ENCODE peak calls at places on chromosomes 6 and 20, in nine cellular contexts. One of them, this sample, is unnamed.

GRCh38 chr6:15387118-15387517 is 141.2 kb downstream of the JARID2 start:
- DNase-seq in upper lobe of right lung: no peak
- DNase-seq in adrenal gland: no peak
- DNase-seq in RPMI7951: peak; percentile 54
- DNase-seq in H7: no peak
- DNase-seq in breast epithelium: no peak
- DNase-seq in activated T-cell treated with anti-CD3 and anti-CD28 coated beads for 1 hour: no peak
- DNase-seq in activated naive CD8-positive, alpha-beta T cell treated with anti-CD3 and anti-CD28 coated beads, Interleukin-2, amount 50 U/mL, for 24 hours: no peak
- DNase-seq in mesothelial cell of epicardium: no peak
- DNase-seq in this sample: no peak

GRCh38 chr6:125913864-125914351 is 42.7 kb upstream of the HINT3 start:
- DNase-seq in upper lobe of right lung: no peak
- DNase-seq in adrenal gland: peak; percentile 52
- DNase-seq in RPMI7951: peak; percentile 95
- DNase-seq in H7: no peak
- DNase-seq in breast epithelium: no peak
- DNase-seq in activated T-cell treated with anti-CD3 and anti-CD28 coated beads for 1 hour: no peak
- DNase-seq in activated naive CD8-positive, alpha-beta T cell treated with anti-CD3 and anti-CD28 coated beads, Interleukin-2, amount 50 U/mL, for 24 hours: no peak
- DNase-seq in mesothelial cell of epicardium: no peak
- DNase-seq in this sample: peak; percentile 99

GRCh38 chr6:101582786-101583185 is 189.3 kb downstream of the GRIK2 start:
- DNase-seq in upper lobe of right lung: no peak
- DNase-seq in adrenal gland: no peak
- DNase-seq in RPMI7951: no peak
- DNase-seq in H7: no peak
- DNase-seq in breast epithelium: no peak
- DNase-seq in activated T-cell treated with anti-CD3 and anti-CD28 coated beads for 1 hour: no peak
- DNase-seq in activated naive CD8-positive, alpha-beta T cell treated with anti-CD3 and anti-CD28 coated beads, Interleukin-2, amount 50 U/mL, for 24 hours: no peak
- DNase-seq in mesothelial cell of epicardium: no peak
- DNase-seq in this sample: no peak

GRCh38 chr6:165654144-165654543 is 8.9 kb downstream of the PDE10A start:
- DNase-seq in upper lobe of right lung: no peak
- DNase-seq in adrenal gland: no peak
- DNase-seq in RPMI7951: no peak
- DNase-seq in H7: no peak
- DNase-seq in breast epithelium: no peak
- DNase-seq in activated T-cell treated with anti-CD3 and anti-CD28 coated beads for 1 hour: no peak
- DNase-seq in activated naive CD8-positive, alpha-beta T cell treated with anti-CD3 and anti-CD28 coated beads, Interleukin-2, amount 50 U/mL, for 24 hours: no peak
- DNase-seq in mesothelial cell of epicardium: no peak
- DNase-seq in this sample: no peak

GRCh38 chr20:3616250-3616649 is 46.9 kb downstream of the GFRA4 start:
- DNase-seq in upper lobe of right lung: peak; percentile 87
- DNase-seq in adrenal gland: no peak
- DNase-seq in RPMI7951: no peak
- DNase-seq in H7: peak; percentile 33
- DNase-seq in breast epithelium: no peak
- DNase-seq in activated T-cell treated with anti-CD3 and anti-CD28 coated beads for 1 hour: no peak
- DNase-seq in activated naive CD8-positive, alpha-beta T cell treated with anti-CD3 and anti-CD28 coated beads, Interleukin-2, amount 50 U/mL, for 24 hours: no peak
- DNase-seq in mesothelial cell of epicardium: no peak
- DNase-seq in this sample: no peak

GRCh38 chr20:50628326-50628725 is 63.0 kb downstream of the RIPOR3 start:
- DNase-seq in upper lobe of right lung: no peak
- DNase-seq in adrenal gland: no peak
- DNase-seq in RPMI7951: no peak
- DNase-seq in H7: peak; percentile 57
- DNase-seq in breast epithelium: no peak
- DNase-seq in activated T-cell treated with anti-CD3 and anti-CD28 coated beads for 1 hour: no peak
- DNase-seq in activated naive CD8-positive, alpha-beta T cell treated with anti-CD3 and anti-CD28 coated beads, Interleukin-2, amount 50 U/mL, for 24 hours: no peak
- DNase-seq in mesothelial cell of epicardium: no peak
- DNase-seq in this sample: no peak

GRCh38 chr6:36848658-36849441 is 9.6 kb upstream of the CPNE5 start:
- DNase-seq in upper lobe of right lung: peak; percentile 86
- DNase-seq in adrenal gland: no peak
- DNase-seq in RPMI7951: no peak
- DNase-seq in H7: peak; percentile 90
- DNase-seq in breast epithelium: no peak
- DNase-seq in activated T-cell treated with anti-CD3 and anti-CD28 coated beads for 1 hour: no peak
- DNase-seq in activated naive CD8-positive, alpha-beta T cell treated with anti-CD3 and anti-CD28 coated beads, Interleukin-2, amount 50 U/mL, for 24 hours: no peak
- DNase-seq in mesothelial cell of epicardium: peak; percentile 48
- DNase-seq in this sample: peak; percentile 92

GRCh38 chr6:14728396-14729024 is 517.4 kb upstream of the JARID2 start:
- DNase-seq in upper lobe of right lung: no peak
- DNase-seq in adrenal gland: peak; percentile 58
- DNase-seq in RPMI7951: peak; percentile 82
- DNase-seq in H7: no peak
- DNase-seq in breast epithelium: no peak
- DNase-seq in activated T-cell treated with anti-CD3 and anti-CD28 coated beads for 1 hour: no peak
- DNase-seq in activated naive CD8-positive, alpha-beta T cell treated with anti-CD3 and anti-CD28 coated beads, Interleukin-2, amount 50 U/mL, for 24 hours: no peak
- DNase-seq in mesothelial cell of epicardium: no peak
- DNase-seq in this sample: no peak

GRCh38 chr6:36544228-36544627 is 3.1 kb downstream of the STK38 start:
- DNase-seq in upper lobe of right lung: no peak
- DNase-seq in adrenal gland: no peak
- DNase-seq in RPMI7951: peak; percentile 44
- DNase-seq in H7: no peak
- DNase-seq in breast epithelium: no peak
- DNase-seq in activated T-cell treated with anti-CD3 and anti-CD28 coated beads for 1 hour: no peak
- DNase-seq in activated naive CD8-positive, alpha-beta T cell treated with anti-CD3 and anti-CD28 coated beads, Interleukin-2, amount 50 U/mL, for 24 hours: no peak
- DNase-seq in mesothelial cell of epicardium: no peak
- DNase-seq in this sample: peak; percentile 36

GRCh38 chr6:5855787-5856186 is 150.9 kb downstream of the NRN1 start:
- DNase-seq in upper lobe of right lung: no peak
- DNase-seq in adrenal gland: no peak
- DNase-seq in RPMI7951: no peak
- DNase-seq in H7: peak; percentile 12
- DNase-seq in breast epithelium: no peak
- DNase-seq in activated T-cell treated with anti-CD3 and anti-CD28 coated beads for 1 hour: no peak
- DNase-seq in activated naive CD8-positive, alpha-beta T cell treated with anti-CD3 and anti-CD28 coated beads, Interleukin-2, amount 50 U/mL, for 24 hours: no peak
- DNase-seq in mesothelial cell of epicardium: no peak
- DNase-seq in this sample: no peak

GRCh38 chr6:132391391-132392291 is 9.6 kb downstream of the MOXD1 start:
- DNase-seq in upper lobe of right lung: no peak
- DNase-seq in adrenal gland: peak; percentile 35
- DNase-seq in RPMI7951: peak; percentile 92
- DNase-seq in H7: no peak
- DNase-seq in breast epithelium: no peak
- DNase-seq in activated T-cell treated with anti-CD3 and anti-CD28 coated beads for 1 hour: no peak
- DNase-seq in activated naive CD8-positive, alpha-beta T cell treated with anti-CD3 and anti-CD28 coated beads, Interleukin-2, amount 50 U/mL, for 24 hours: no peak
- DNase-seq in mesothelial cell of epicardium: no peak
- DNase-seq in this sample: peak; percentile 1

GRCh38 chr6:108186226-108186625 is 20.4 kb downstream of the NR2E1 start:
- DNase-seq in upper lobe of right lung: no peak
- DNase-seq in adrenal gland: no peak
- DNase-seq in RPMI7951: no peak
- DNase-seq in H7: no peak
- DNase-seq in breast epithelium: no peak
- DNase-seq in activated T-cell treated with anti-CD3 and anti-CD28 coated beads for 1 hour: no peak
- DNase-seq in activated naive CD8-positive, alpha-beta T cell treated with anti-CD3 and anti-CD28 coated beads, Interleukin-2, amount 50 U/mL, for 24 hours: no peak
- DNase-seq in mesothelial cell of epicardium: no peak
- DNase-seq in this sample: peak; percentile 76

GRCh38 chr6:51854876-51855275 is 232.5 kb downstream of the PKHD1 start:
- DNase-seq in upper lobe of right lung: peak; percentile 55
- DNase-seq in adrenal gland: no peak
- DNase-seq in RPMI7951: no peak
- DNase-seq in H7: no peak
- DNase-seq in breast epithelium: no peak
- DNase-seq in activated T-cell treated with anti-CD3 and anti-CD28 coated beads for 1 hour: no peak
- DNase-seq in activated naive CD8-positive, alpha-beta T cell treated with anti-CD3 and anti-CD28 coated beads, Interleukin-2, amount 50 U/mL, for 24 hours: no peak
- DNase-seq in mesothelial cell of epicardium: no peak
- DNase-seq in this sample: no peak

GRCh38 chr20:43781215-43781614 is 54.4 kb upstream of the GTSF1L start:
- DNase-seq in upper lobe of right lung: no peak
- DNase-seq in adrenal gland: no peak
- DNase-seq in RPMI7951: no peak
- DNase-seq in H7: no peak
- DNase-seq in breast epithelium: no peak
- DNase-seq in activated T-cell treated with anti-CD3 and anti-CD28 coated beads for 1 hour: no peak
- DNase-seq in activated naive CD8-positive, alpha-beta T cell treated with anti-CD3 and anti-CD28 coated beads, Interleukin-2, amount 50 U/mL, for 24 hours: no peak
- DNase-seq in mesothelial cell of epicardium: no peak
- DNase-seq in this sample: no peak

GRCh38 chr6:146311079-146311478 is 232.6 kb upstream of the RAB32 start:
- DNase-seq in upper lobe of right lung: no peak
- DNase-seq in adrenal gland: no peak
- DNase-seq in RPMI7951: no peak
- DNase-seq in H7: no peak
- DNase-seq in breast epithelium: no peak
- DNase-seq in activated T-cell treated with anti-CD3 and anti-CD28 coated beads for 1 hour: no peak
- DNase-seq in activated naive CD8-positive, alpha-beta T cell treated with anti-CD3 and anti-CD28 coated beads, Interleukin-2, amount 50 U/mL, for 24 hours: no peak
- DNase-seq in mesothelial cell of epicardium: no peak
- DNase-seq in this sample: no peak

GRCh38 chr6:31892821-31893220 is 4.7 kb downstream of the EHMT2 start:
- DNase-seq in upper lobe of right lung: no peak
- DNase-seq in adrenal gland: no peak
- DNase-seq in RPMI7951: no peak
- DNase-seq in H7: peak; percentile 32
- DNase-seq in breast epithelium: no peak
- DNase-seq in activated T-cell treated with anti-CD3 and anti-CD28 coated beads for 1 hour: no peak
- DNase-seq in activated naive CD8-positive, alpha-beta T cell treated with anti-CD3 and anti-CD28 coated beads, Interleukin-2, amount 50 U/mL, for 24 hours: no peak
- DNase-seq in mesothelial cell of epicardium: no peak
- DNase-seq in this sample: no peak

GRCh38 chr6:35449287-35449881 is 2.8 kb upstream of the FANCE start:
- DNase-seq in upper lobe of right lung: no peak
- DNase-seq in adrenal gland: no peak
- DNase-seq in RPMI7951: peak; percentile 72
- DNase-seq in H7: peak; percentile 87
- DNase-seq in breast epithelium: no peak
- DNase-seq in activated T-cell treated with anti-CD3 and anti-CD28 coated beads for 1 hour: peak; percentile 15
- DNase-seq in activated naive CD8-positive, alpha-beta T cell treated with anti-CD3 and anti-CD28 coated beads, Interleukin-2, amount 50 U/mL, for 24 hours: peak; percentile 18
- DNase-seq in mesothelial cell of epicardium: no peak
- DNase-seq in this sample: peak; percentile 75

GRCh38 chr6:97102152-97102790 is 177.7 kb downstream of the KLHL32 start:
- DNase-seq in upper lobe of right lung: no peak
- DNase-seq in adrenal gland: no peak
- DNase-seq in RPMI7951: no peak
- DNase-seq in H7: no peak
- DNase-seq in breast epithelium: no peak
- DNase-seq in activated T-cell treated with anti-CD3 and anti-CD28 coated beads for 1 hour: no peak
- DNase-seq in activated naive CD8-positive, alpha-beta T cell treated with anti-CD3 and anti-CD28 coated beads, Interleukin-2, amount 50 U/mL, for 24 hours: no peak
- DNase-seq in mesothelial cell of epicardium: no peak
- DNase-seq in this sample: no peak

GRCh38 chr20:63027425-63028389 is 20.9 kb upstream of the BHLHE23 start:
- DNase-seq in upper lobe of right lung: peak; percentile 42
- DNase-seq in adrenal gland: no peak
- DNase-seq in RPMI7951: peak; percentile 42
- DNase-seq in H7: peak; percentile 95
- DNase-seq in breast epithelium: no peak
- DNase-seq in activated T-cell treated with anti-CD3 and anti-CD28 coated beads for 1 hour: no peak
- DNase-seq in activated naive CD8-positive, alpha-beta T cell treated with anti-CD3 and anti-CD28 coated beads, Interleukin-2, amount 50 U/mL, for 24 hours: peak; percentile 17
- DNase-seq in mesothelial cell of epicardium: no peak
- DNase-seq in this sample: peak; percentile 20